ENCODE peak calls at places on chromosomes 12 and 14, in eight cellular contexts. K is stomach, P is sigmoid colon, T is ovary, M is A549, E is K562, S is suprapubic skin, L is HepG2. I is an unnamed sample.

GRCh38 chr14:21096438-21096837 is 2.0 kb downstream of the ZNF219 start:
- DNase-seq in S (no peak), E (no peak), K (no peak), M (no peak), L (no peak), T (no peak), P (no peak), I (no peak)

GRCh38 chr12:115371711-115372110 is 687.7 kb upstream of the TBX3 start:
- DNase-seq in K (no peak), P (no peak), L (no peak), T (no peak), M (no peak), E (no peak), S (no peak), I (no peak)

GRCh38 chr12:115160290-115161108 is 476.5 kb upstream of the TBX3 start:
- DNase-seq in K (no peak), S (no peak), P (no peak), T (no peak), L (no peak), M (no peak), E (no peak), I (peak)

GRCh38 chr14:95758331-95758730 is 44.4 kb upstream of the TCL1A start:
- DNase-seq in L (no peak), M (no peak), S (no peak), E (no peak), K (no peak), P (no peak), T (no peak), I (no peak)

GRCh38 chr12:95385246-95385645 is 88.7 kb upstream of the METAP2 start:
- DNase-seq in L (no peak), S (no peak), K (no peak), M (no peak), P (peak), T (peak), E (peak), I (no peak)

GRCh38 chr14:61444215-61444768 is 122.9 kb downstream of the PRKCH start:
- DNase-seq in L (no peak), T (no peak), P (no peak), E (peak), S (no peak), M (no peak), K (no peak), I (peak)

GRCh38 chr12:40216516-40217288 is 8.1 kb upstream of the LRRK2 start:
- DNase-seq in L (no peak), T (no peak), P (no peak), M (no peak), K (no peak), S (no peak), E (no peak), I (no peak)

GRCh38 chr12:47078733-47079364 is 572 bp upstream of the PCED1B start:
- DNase-seq in K (no peak), M (peak), T (peak), S (no peak), P (peak), L (no peak), E (peak), I (no peak)

GRCh38 chr12:63918788-63919300 is 74.3 kb downstream of the SRGAP1 start:
- DNase-seq in E (no peak), M (peak), T (no peak), K (no peak), P (no peak), S (no peak), L (peak), I (no peak)

GRCh38 chr12:88218293-88218692 is 76.2 kb downstream of the TMTC3 start:
- DNase-seq in S (no peak), K (no peak), E (no peak), T (no peak), L (no peak), P (no peak), M (no peak), I (no peak)

GRCh38 chr12:18158774-18159557 is 69.0 kb upstream of the RERGL start:
- DNase-seq in P (no peak), T (no peak), K (no peak), M (peak), S (no peak), E (peak), L (peak), I (no peak)

GRCh38 chr12:108399514-108399913 is 60.4 kb upstream of the CMKLR1 start:
- DNase-seq in P (peak), M (no peak), S (peak), L (no peak), E (no peak), K (no peak), T (peak), I (no peak)

GRCh38 chr14:77044776-77045569 is 16.5 kb upstream of the IRF2BPL start:
- DNase-seq in T (peak), E (no peak), M (no peak), L (peak), P (peak), K (no peak), S (no peak), I (no peak)

GRCh38 chr14:71908141-71908540 is 24.1 kb upstream of the RGS6 start:
- DNase-seq in E (no peak), K (no peak), L (no peak), M (no peak), P (no peak), S (no peak), T (no peak), I (peak)

GRCh38 chr14:67599698-67600561 is at the start of gene PIGH:
- DNase-seq in T (peak), E (peak), M (peak), L (peak), P (peak), S (peak), K (peak), I (peak)

GRCh38 chr12:6960291-6961277 is 9.4 kb downstream of the PTPN6 start:
- DNase-seq in T (peak), E (peak), S (peak), P (peak), K (no peak), M (no peak), L (no peak), I (no peak)

GRCh38 chr14:55581011-55581806 is 1.2 kb downstream of the KTN1 start:
- DNase-seq in E (peak), P (peak), K (peak), T (no peak), S (peak), M (peak), L (peak), I (no peak)

GRCh38 chr12:57086951-57087688 is 1.8 kb upstream of the NAB2 start:
- DNase-seq in S (peak), L (no peak), K (peak), E (peak), M (peak), P (peak), T (peak), I (peak)

GRCh38 chr14:31208546-31209424 is 1.2 kb upstream of the HECTD1 start:
- DNase-seq in S (no peak), P (no peak), L (no peak), K (no peak), M (no peak), T (no peak), E (no peak), I (no peak)

GRCh38 chr12:133120385-133121191 is 9.5 kb downstream of the ZNF891 start:
- DNase-seq in L (no peak), M (no peak), S (no peak), T (no peak), K (no peak), P (no peak), E (no peak), I (no peak)

GRCh38 chr12:25295361-25295760 is 44.6 kb upstream of the KRAS start:
- DNase-seq in T (no peak), M (no peak), K (no peak), P (no peak), E (no peak), S (no peak), L (no peak), I (no peak)

GRCh38 chr12:132030367-132031038 is 80.8 kb downstream of the EP400 start:
- DNase-seq in T (no peak), S (no peak), K (no peak), M (no peak), P (no peak), E (no peak), L (no peak), I (no peak)

GRCh38 chr14:90521121-90521929 is 124.5 kb downstream of the CALM1 start:
- DNase-seq in L (no peak), P (peak), E (no peak), T (peak), S (no peak), K (peak), M (no peak), I (no peak)

GRCh38 chr14:100488057-100488456 is 99.2 kb downstream of the BEGAIN start:
- DNase-seq in E (no peak), L (no peak), S (no peak), P (no peak), K (no peak), M (no peak), T (no peak), I (peak)

GRCh38 chr12:95118138-95118787 is 44.8 kb upstream of the NR2C1 start:
- DNase-seq in K (no peak), M (peak), E (no peak), L (peak), S (no peak), P (no peak), T (no peak), I (no peak)

GRCh38 chr12:122721057-122721545 is 4.5 kb upstream of the HCAR3 start:
- DNase-seq in E (no peak), S (no peak), L (peak), T (no peak), M (no peak), P (no peak), K (no peak), I (no peak)

GRCh38 chr12:54428050-54429013 is 9.3 kb upstream of the ITGA5 start:
- DNase-seq in L (no peak), P (peak), S (no peak), T (no peak), E (peak), K (no peak), M (no peak), I (no peak)

GRCh38 chr14:58628381-58628780 is 9.4 kb upstream of the DACT1 start:
- DNase-seq in K (no peak), T (no peak), M (no peak), S (no peak), L (no peak), P (no peak), E (no peak), I (no peak)

GRCh38 chr12:57129311-57130288 is 1.3 kb downstream of the LRP1 start:
- DNase-seq in M (no peak), S (peak), L (no peak), T (peak), K (no peak), E (no peak), P (peak), I (no peak)

GRCh38 chr14:72810201-72810600 is 83.7 kb downstream of the DPF3 start:
- DNase-seq in P (no peak), L (no peak), E (no peak), M (no peak), T (no peak), S (no peak), K (no peak), I (no peak)

GRCh38 chr12:108327621-108328371 is 11.3 kb downstream of the CMKLR1 start:
- DNase-seq in S (no peak), T (no peak), K (no peak), L (no peak), M (no peak), P (no peak), E (no peak), I (no peak)

GRCh38 chr14:102645746-102646440 is 53.4 kb downstream of the RCOR1 start:
- DNase-seq in L (no peak), T (no peak), P (no peak), M (no peak), S (no peak), E (peak), K (no peak), I (no peak)

GRCh38 chr12:21913823-21914222 is 27.4 kb downstream of the ABCC9 start:
- DNase-seq in T (no peak), E (no peak), S (no peak), K (no peak), L (no peak), M (no peak), P (no peak), I (no peak)

GRCh38 chr12:125683748-125684381 is 618.6 kb downstream of the AACS start:
- DNase-seq in T (no peak), E (peak), M (no peak), K (peak), S (no peak), P (no peak), L (peak), I (peak)

GRCh38 chr14:64654931-64655330 is 49.3 kb upstream of the PLEKHG3 start:
- DNase-seq in E (no peak), S (no peak), P (no peak), K (no peak), L (no peak), M (no peak), T (no peak), I (no peak)

GRCh38 chr14:65847065-65847847 is 434.7 kb downstream of the FUT8 start:
- DNase-seq in P (no peak), L (no peak), M (no peak), S (no peak), T (no peak), K (no peak), E (peak), I (no peak)

DNA sequence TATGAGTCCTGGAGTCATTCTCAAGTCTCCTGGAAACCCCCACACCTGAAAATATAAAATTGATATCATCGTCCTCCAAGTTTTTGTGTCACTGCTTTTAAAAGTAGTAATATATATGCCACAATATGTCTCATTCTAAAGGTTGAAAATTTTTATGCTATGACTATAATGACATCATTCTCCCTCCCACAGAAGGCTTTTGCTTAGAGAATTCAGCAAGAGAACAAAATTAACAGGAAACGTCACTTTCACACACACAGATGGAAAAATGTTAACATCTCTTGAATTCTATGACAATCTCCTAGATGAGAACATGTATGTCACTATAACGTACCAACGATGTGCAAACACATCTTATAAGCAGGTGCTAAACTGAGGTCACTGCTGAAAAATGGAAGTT is 498.3 kb downstream of the FOXG1 start:
- DNase-seq in E (no peak), S (no peak), T (no peak), L (no peak), M (no peak), K (no peak), P (no peak), I (no peak)
- H3K27ac ChIP-seq in E (no peak), S (no peak), T (no peak), L (no peak), M (no peak), K (no peak), P (no peak), I (no peak)

DNA sequence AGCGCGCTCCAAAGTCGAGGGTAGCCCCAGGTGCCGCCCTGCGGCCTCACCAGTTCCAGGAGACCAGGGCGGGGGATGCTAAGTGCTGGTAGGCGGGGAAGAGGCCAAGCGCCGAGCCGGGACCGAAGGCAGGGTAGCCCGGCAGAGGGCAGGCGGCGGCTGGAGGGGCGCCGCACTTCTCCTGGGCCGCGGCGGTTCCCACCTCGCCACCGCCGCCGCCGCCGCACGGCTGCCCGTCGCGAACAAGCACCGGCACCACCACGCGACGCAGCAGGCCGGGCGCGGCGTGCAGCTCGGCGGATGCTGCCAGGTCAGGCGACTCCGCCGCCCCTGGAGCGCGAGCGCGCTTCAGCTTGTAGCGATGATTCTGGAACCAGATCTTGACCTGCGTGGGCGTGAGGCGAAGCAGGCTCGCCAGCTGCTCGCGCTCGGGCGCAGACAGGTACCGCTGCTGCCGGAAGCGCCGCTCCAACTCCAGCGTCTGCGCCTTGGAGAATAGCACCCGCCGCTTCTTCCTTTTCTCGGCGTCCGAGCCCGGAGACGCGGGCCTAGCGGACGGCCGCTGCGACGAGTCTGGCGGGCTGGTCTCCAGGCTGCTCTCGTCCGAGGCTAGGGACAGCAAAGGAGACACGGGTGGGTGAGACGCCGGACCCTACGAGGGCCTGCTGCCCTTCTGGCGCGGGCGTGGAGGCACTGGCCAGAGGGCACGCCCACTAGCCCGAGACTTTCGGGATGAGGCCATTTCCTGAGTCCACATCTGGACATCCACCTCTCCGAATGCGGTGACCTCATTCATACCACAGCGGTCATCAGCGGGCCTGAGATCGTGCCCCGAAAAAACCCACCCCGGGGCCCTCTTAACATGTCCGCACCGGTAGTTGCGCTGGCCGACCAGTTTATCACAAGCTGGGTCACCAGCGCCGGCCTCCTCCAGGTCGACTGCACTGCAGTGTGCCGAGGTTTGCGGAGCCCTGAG is 1.3 kb downstream of the NKX2-8 start:
- DNase-seq in M (peak), T (no peak), S (no peak), E (no peak), K (no peak), P (no peak), L (no peak), I (no peak)
- TF ChIP-seq EP300 in M (no peak), T (no peak), S (no peak), E (no peak), K (no peak), P (no peak), L (no peak), I (no peak)

GRCh38 chr12:130780880-130781575 is 58.0 kb downstream of the STX2 start:
- DNase-seq in M (no peak), T (no peak), L (no peak), P (no peak), E (no peak), K (no peak), S (no peak), I (no peak)

GRCh38 chr12:130780325-130780724 is 58.7 kb downstream of the STX2 start:
- DNase-seq in K (no peak), P (no peak), E (no peak), L (no peak), S (no peak), M (no peak), T (no peak), I (no peak)

GRCh38 chr12:130776857-130777339 is 60.8 kb upstream of the RIMBP2 start:
- DNase-seq in L (no peak), T (no peak), S (no peak), M (no peak), K (no peak), P (no peak), E (no peak), I (no peak)

GRCh38 chr12:130778776-130779175 is 60.3 kb downstream of the STX2 start:
- DNase-seq in S (no peak), P (no peak), K (no peak), T (no peak), M (no peak), L (no peak), E (no peak), I (no peak)

DNA sequence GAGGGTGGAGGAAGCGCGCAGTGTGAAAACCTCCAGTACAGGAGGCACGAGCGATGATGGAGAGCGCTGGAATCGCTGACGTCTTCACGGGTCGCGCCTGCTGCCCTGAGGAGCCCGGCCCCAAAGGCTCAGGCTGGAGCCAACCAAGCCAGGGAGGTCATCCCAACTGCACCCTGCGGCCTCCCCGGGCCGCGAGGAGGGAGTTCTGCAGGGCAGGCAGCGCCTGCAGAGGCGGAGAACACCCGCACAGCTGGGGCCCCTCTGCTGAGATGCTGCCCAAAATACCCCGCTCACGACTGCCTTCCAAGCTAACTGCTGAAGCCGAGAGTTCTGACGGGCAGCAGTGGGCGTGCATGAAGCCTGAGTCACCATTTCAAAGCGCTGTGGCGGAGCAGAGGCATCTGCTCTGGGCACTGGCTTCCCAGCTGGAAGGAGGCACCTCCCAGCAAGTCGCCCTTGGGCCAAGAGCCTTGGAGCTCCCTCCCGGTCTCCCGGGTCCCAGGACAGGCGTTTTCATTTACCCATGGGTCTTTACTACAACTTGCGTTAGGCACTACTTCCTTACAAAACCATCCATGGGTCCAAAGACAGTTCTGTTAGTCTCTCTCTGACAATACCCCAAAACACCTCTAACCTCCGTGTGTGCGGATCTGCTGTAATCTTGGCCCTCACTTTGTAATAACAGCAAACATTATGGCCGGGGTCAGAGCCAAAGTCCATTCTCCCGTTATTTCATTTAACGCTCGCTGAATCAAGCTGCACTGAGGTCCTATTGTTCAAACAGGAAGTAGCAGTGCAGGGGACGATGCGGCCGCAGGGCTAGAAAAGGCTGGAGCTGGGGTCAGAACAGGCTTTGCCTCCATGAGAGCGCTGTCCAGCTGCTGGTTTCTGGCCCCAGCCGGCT is 60.1 kb upstream of the RIMBP2 start:
- DNase-seq in E (peak), K (no peak), T (peak), S (no peak), P (no peak), L (peak), M (peak), I (no peak)
- TF ChIP-seq POLR2A in E (no peak), K (no peak), T (no peak), S (no peak), P (no peak), L (peak), M (no peak), I (no peak)

DNA sequence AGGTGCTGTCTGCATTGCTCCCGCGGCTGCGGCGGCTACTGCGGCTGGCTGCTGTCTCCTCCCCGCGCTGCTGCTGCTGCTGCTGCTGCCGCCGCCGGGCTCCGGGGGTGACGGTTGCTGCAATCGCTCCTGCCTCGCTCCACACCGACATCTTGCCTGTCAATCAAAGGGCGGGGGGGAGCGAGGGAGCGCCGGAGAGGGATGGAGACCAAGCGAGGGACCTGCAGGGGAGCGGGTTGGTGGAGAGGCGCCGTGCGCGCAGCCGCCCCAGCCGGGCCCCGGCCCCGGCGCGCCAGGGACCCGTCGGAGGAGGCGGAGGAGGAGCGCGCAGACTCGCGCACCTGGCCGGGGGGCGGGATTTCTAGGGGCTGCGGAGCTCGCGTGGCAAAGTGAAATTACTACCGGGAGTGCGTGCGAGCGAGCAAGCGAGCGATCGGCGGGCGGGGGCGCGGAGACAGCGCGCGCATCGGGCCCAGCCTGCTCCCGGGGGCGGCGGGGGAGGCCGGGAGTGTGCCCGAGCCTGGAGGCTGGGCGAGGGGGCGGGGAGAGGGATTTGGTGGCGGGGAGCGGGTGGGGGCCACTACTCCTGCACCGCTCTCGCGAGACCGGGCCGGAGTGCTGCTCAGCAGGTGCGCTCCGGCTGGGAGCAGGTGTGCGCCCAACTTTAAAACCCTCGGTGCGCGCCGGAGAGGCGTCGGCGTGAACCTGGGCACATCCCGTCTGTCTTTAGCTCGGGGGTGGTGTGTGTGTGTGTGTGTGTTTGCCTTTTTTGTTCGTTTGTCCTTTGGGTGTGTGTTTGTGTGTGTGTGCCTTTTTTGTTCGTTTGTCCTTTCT is at the start of gene KSR2:
- DNase-seq in K (peak), L (peak), P (peak), E (peak), T (no peak), M (peak), S (no peak), I (no peak)
- H3K27ac ChIP-seq in K (peak), L (no peak), P (no peak), E (no peak), T (no peak), M (peak), S (no peak), I (no peak)